ENCODE peak calls at places on chromosomes 5 and 9, in seven cellular contexts. U is nephron progenitor cell; K is astrocyte of the spinal cord; B is heart right ventricle; M is activated CD8-positive, alpha-beta T cell treated with anti-CD3 and anti-CD28 coated beads for 36 hours; T is adrenal gland; L is keratinocyte. W is an unnamed sample.

GRCh38 chr5:80245986-80246781 is 9.7 kb downstream of the SERINC5 start:
- DNase-seq in U (no peak), K (peak; percentile 55), B (no peak), M (no peak), T (no peak), L (no peak), W (no peak)

GRCh38 chr9:84711936-84712335 is 42.4 kb downstream of the NTRK2 start:
- DNase-seq in U (no peak), K (peak; percentile 81), B (peak; percentile 14), M (no peak), T (peak; percentile 91), L (peak; percentile 52), W (no peak)

GRCh38 chr5:141100243-141100805 is at the start of gene PCDHB3:
- DNase-seq in U (no peak), K (peak; percentile 5), B (peak; percentile 40), M (peak; percentile 74), T (no peak), L (no peak), W (no peak)

GRCh38 chr5:95925939-95926338 is 35.7 kb downstream of the ELL2 start:
- DNase-seq in U (no peak), K (no peak), B (no peak), M (no peak), T (no peak), L (no peak), W (no peak)

GRCh38 chr5:101431201-101431600 is 528.1 kb upstream of the ST8SIA4 start:
- DNase-seq in U (no peak), K (no peak), B (no peak), M (no peak), T (no peak), L (no peak), W (no peak)

GRCh38 chr5:141703133-141703561 is 21.1 kb upstream of the ARAP3 start:
- DNase-seq in U (no peak), K (peak; percentile 21), B (no peak), M (no peak), T (no peak), L (no peak), W (no peak)

GRCh38 chr5:175059687-175060194 is 335.4 kb downstream of the MSX2 start:
- DNase-seq in U (peak; percentile 71), K (peak; percentile 80), B (peak; percentile 41), M (peak; percentile 25), T (peak; percentile 72), L (no peak), W (no peak)

GRCh38 chr5:72366324-72366976 is 46.3 kb downstream of the PTCD2 start:
- DNase-seq in U (peak; percentile 48), K (peak; percentile 83), B (peak; percentile 84), M (peak; percentile 54), T (peak; percentile 92), L (no peak), W (no peak)

GRCh38 chr5:109868737-109869136 is 179.0 kb downstream of the MAN2A1 start:
- DNase-seq in U (no peak), K (peak; percentile 68), B (no peak), M (no peak), T (no peak), L (no peak), W (no peak)

GRCh38 chr5:138790684-138791083 is 37.5 kb downstream of the CTNNA1 start:
- DNase-seq in U (no peak), K (no peak), B (no peak), M (peak; percentile 22), T (no peak), L (no peak), W (no peak)

GRCh38 chr5:132813599-132814440 is 718 bp downstream of the SOWAHA start:
- DNase-seq in U (peak; percentile 62), K (no peak), B (no peak), M (peak; percentile 44), T (peak; percentile 55), L (no peak), W (no peak)

GRCh38 chr9:16026886-16027285 is 474.0 kb downstream of the CCDC171 start:
- DNase-seq in U (no peak), K (no peak), B (no peak), M (no peak), T (no peak), L (no peak), W (no peak)

GRCh38 chr5:35908814-35909213 is 29.6 kb downstream of the CAPSL start:
- DNase-seq in U (no peak), K (no peak), B (no peak), M (peak; percentile 58), T (no peak), L (no peak), W (no peak)

GRCh38 chr5:132689518-132689917 is 15.7 kb downstream of the IL4 start:
- DNase-seq in U (no peak), K (no peak), B (no peak), M (no peak), T (no peak), L (no peak), W (no peak)

GRCh38 chr5:95022967-95023695 is 261.8 kb downstream of the MCTP1 start:
- DNase-seq in U (no peak), K (peak; percentile 15), B (no peak), M (peak; percentile 2), T (no peak), L (no peak), W (no peak)

GRCh38 chr5:56409331-56410190 is 176.4 kb upstream of the ANKRD55 start:
- DNase-seq in U (no peak), K (peak; percentile 59), B (peak; percentile 39), M (no peak), T (no peak), L (no peak), W (no peak)

GRCh38 chr5:66959668-66960067 is 236.9 kb downstream of the CD180 start:
- DNase-seq in U (no peak), K (no peak), B (no peak), M (no peak), T (no peak), L (no peak), W (no peak)

GRCh38 chr5:138276402-138277054 is 2.1 kb upstream of the GFRA3 start:
- DNase-seq in U (no peak), K (no peak), B (no peak), M (no peak), T (no peak), L (no peak), W (no peak)

GRCh38 chr9:135247174-135247930 is 159.9 kb downstream of the OLFM1 start:
- DNase-seq in U (no peak), K (no peak), B (no peak), M (no peak), T (no peak), L (no peak), W (no peak)

GRCh38 chr5:172610643-172611042 is 30.4 kb upstream of the NEURL1B start:
- DNase-seq in U (no peak), K (no peak), B (peak; percentile 43), M (no peak), T (peak; percentile 66), L (no peak), W (no peak)

GRCh38 chr5:107367919-107368318 is 302.8 kb downstream of the EFNA5 start:
- DNase-seq in U (no peak), K (no peak), B (no peak), M (no peak), T (no peak), L (no peak), W (no peak)

GRCh38 chr9:71355884-71356283 is 234.5 kb upstream of the TRPM3 start:
- DNase-seq in U (no peak), K (no peak), B (no peak), M (no peak), T (no peak), L (no peak), W (no peak)

GRCh38 chr9:71349218-71349617 is 227.8 kb upstream of the TRPM3 start:
- DNase-seq in U (no peak), K (peak; percentile 63), B (no peak), M (no peak), T (no peak), L (no peak), W (no peak)

GRCh38 chr9:71352837-71353236 is 231.4 kb upstream of the TRPM3 start:
- DNase-seq in U (no peak), K (no peak), B (peak; percentile 5), M (no peak), T (no peak), L (no peak), W (no peak)

GRCh38 chr9:71357346-71357745 is 235.9 kb upstream of the TRPM3 start:
- DNase-seq in U (no peak), K (no peak), B (no peak), M (no peak), T (no peak), L (no peak), W (no peak)

DNA sequence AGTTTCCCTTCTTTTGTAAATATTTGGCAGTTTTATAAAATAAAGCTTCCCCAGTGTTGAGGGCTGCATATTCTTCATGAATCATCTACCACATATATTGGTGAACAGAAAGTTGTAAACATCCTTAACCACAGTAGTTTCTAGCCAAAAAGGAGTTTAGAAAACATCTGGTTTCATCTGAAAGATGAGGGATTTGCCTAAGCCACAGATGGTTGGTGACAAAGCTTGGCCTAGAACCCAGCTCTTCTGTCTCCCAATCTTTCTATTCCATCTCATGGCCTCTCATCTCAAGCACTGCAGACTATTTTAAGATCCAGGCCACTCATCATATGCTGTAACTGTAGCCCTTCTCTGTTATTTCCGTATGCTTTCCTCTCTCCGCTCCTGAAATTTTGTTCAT is 232.3 kb upstream of the TRPM3 start:
- DNase-seq in U (no peak), K (peak; percentile 23), B (no peak), M (no peak), T (no peak), L (no peak), W (no peak)
- TF ChIP-seq CTCF in U (no peak), K (no peak), B (no peak), M (no peak), T (no peak), L (no peak), W (no peak)

GRCh38 chr5:59185757-59186385 is 603.0 kb downstream of the RAB3C start:
- DNase-seq in U (no peak), K (no peak), B (no peak), M (no peak), T (no peak), L (no peak), W (no peak)
- TF ChIP-seq CTCF in U (no peak), K (no peak), B (no peak), M (no peak), T (no peak), L (no peak), W (no peak)

DNA sequence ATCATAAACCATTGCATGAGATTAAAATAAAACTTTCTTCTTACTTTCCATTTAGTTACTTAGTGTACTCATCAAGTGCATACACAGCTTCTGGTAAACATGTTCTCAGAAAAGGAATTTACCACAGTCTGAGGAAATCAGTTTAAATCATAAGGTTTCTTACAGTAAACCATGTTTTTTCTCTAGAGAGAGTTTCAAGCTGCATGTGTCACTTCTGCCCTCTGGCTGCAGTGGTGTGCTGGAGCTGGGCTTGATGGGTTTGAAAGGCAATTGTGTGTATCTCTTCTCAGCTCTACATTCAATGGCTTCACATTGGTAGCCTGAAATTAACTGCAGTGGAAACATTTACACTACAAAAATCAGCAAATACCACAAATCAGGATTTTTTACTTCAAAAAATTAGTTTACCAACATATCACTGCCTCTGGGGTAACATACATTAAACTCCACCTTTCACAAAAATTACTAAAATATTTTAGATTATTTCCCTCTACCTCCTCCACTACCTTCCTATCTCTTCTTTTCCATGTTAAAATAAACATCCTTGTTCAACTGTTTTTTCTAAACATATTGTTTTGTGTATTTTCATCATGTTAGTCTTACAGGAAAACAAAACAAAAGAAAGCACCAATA is 414.3 kb downstream of the ANXA1 start:
- DNase-seq in U (peak; percentile 8), K (peak; percentile 64), B (no peak), M (peak; percentile 3), T (no peak), L (no peak), W (no peak)
- TF ChIP-seq CTCF in U (peak; percentile 32), K (peak; percentile 74), B (peak; percentile 52), M (no peak), T (peak; percentile 7), L (peak; percentile 78), W (no peak)

GRCh38 chr9:110842169-110842568 is 173.6 kb downstream of the MUSK start:
- DNase-seq in U (no peak), K (peak; percentile 32), B (no peak), M (no peak), T (no peak), L (no peak), W (no peak)
- TF ChIP-seq CTCF in U (no peak), K (no peak), B (no peak), M (no peak), T (no peak), L (no peak), W (no peak)

W was measured in vagina.